ENCODE peak calls at places on chromosomes 13 and 19, in eight cellular contexts. One of them, this sample, is unnamed.

GRCh38 chr13:113915012-113915763 is 51.3 kb upstream of the GAS6 start:
- DNase-seq in cardiac fibroblast: no peak
- DNase-seq in cardiac muscle cell: no peak
- DNase-seq in IMR-90: no peak
- DNase-seq in left ventricle myocardium inferior: no peak
- DNase-seq in breast epithelium: peak
- DNase-seq in PC-3: no peak
- DNase-seq in HepG2: no peak
- DNase-seq in this sample: no peak

GRCh38 chr19:38816131-38816750 is 3.5 kb upstream of the LGALS4 start:
- DNase-seq in HepG2: no peak
- DNase-seq in PC-3: no peak
- DNase-seq in breast epithelium: no peak
- DNase-seq in left ventricle myocardium inferior: no peak
- DNase-seq in cardiac muscle cell: no peak
- DNase-seq in cardiac fibroblast: no peak
- DNase-seq in IMR-90: no peak
- DNase-seq in this sample: no peak

GRCh38 chr13:110294146-110294545 is 12.8 kb downstream of the COL4A1 start:
- DNase-seq in cardiac muscle cell: peak
- DNase-seq in breast epithelium: no peak
- DNase-seq in HepG2: no peak
- DNase-seq in left ventricle myocardium inferior: no peak
- DNase-seq in PC-3: no peak
- DNase-seq in cardiac fibroblast: peak
- DNase-seq in IMR-90: no peak
- DNase-seq in this sample: no peak

GRCh38 chr19:1068111-1069001 is 1.4 kb downstream of the ARHGAP45 start:
- DNase-seq in left ventricle myocardium inferior: peak
- DNase-seq in breast epithelium: no peak
- DNase-seq in cardiac muscle cell: no peak
- DNase-seq in PC-3: no peak
- DNase-seq in HepG2: no peak
- DNase-seq in cardiac fibroblast: no peak
- DNase-seq in IMR-90: no peak
- DNase-seq in this sample: no peak

GRCh38 chr13:47455581-47455980 is 545.5 kb downstream of the SUCLA2 start:
- DNase-seq in PC-3: peak
- DNase-seq in cardiac fibroblast: no peak
- DNase-seq in left ventricle myocardium inferior: no peak
- DNase-seq in breast epithelium: no peak
- DNase-seq in IMR-90: no peak
- DNase-seq in HepG2: no peak
- DNase-seq in cardiac muscle cell: peak
- DNase-seq in this sample: no peak

GRCh38 chr13:50104493-50104892 is 89.2 kb downstream of the KCNRG start:
- DNase-seq in cardiac fibroblast: no peak
- DNase-seq in breast epithelium: no peak
- DNase-seq in IMR-90: peak
- DNase-seq in cardiac muscle cell: no peak
- DNase-seq in PC-3: peak
- DNase-seq in left ventricle myocardium inferior: no peak
- DNase-seq in HepG2: no peak
- DNase-seq in this sample: no peak

GRCh38 chr19:879711-880438 is 13.1 kb downstream of the MED16 start:
- DNase-seq in PC-3: no peak
- DNase-seq in left ventricle myocardium inferior: no peak
- DNase-seq in cardiac muscle cell: no peak
- DNase-seq in cardiac fibroblast: no peak
- DNase-seq in HepG2: no peak
- DNase-seq in breast epithelium: no peak
- DNase-seq in IMR-90: no peak
- DNase-seq in this sample: no peak

GRCh38 chr19:6172074-6172863 is 36.8 kb downstream of the ACSBG2 start:
- DNase-seq in HepG2: no peak
- DNase-seq in IMR-90: no peak
- DNase-seq in breast epithelium: no peak
- DNase-seq in cardiac fibroblast: no peak
- DNase-seq in cardiac muscle cell: peak
- DNase-seq in left ventricle myocardium inferior: no peak
- DNase-seq in PC-3: no peak
- DNase-seq in this sample: no peak

GRCh38 chr13:20993661-20994440 is 67.5 kb downstream of the LATS2 start:
- DNase-seq in cardiac fibroblast: peak
- DNase-seq in IMR-90: peak
- DNase-seq in cardiac muscle cell: peak
- DNase-seq in breast epithelium: no peak
- DNase-seq in HepG2: no peak
- DNase-seq in left ventricle myocardium inferior: no peak
- DNase-seq in PC-3: no peak
- DNase-seq in this sample: no peak

GRCh38 chr13:106087201-106087600 is 448.3 kb downstream of the EFNB2 start:
- DNase-seq in HepG2: no peak
- DNase-seq in PC-3: no peak
- DNase-seq in cardiac fibroblast: no peak
- DNase-seq in IMR-90: no peak
- DNase-seq in cardiac muscle cell: no peak
- DNase-seq in left ventricle myocardium inferior: no peak
- DNase-seq in breast epithelium: no peak
- DNase-seq in this sample: no peak

GRCh38 chr19:6425732-6426686 is 1.4 kb upstream of the KHSRP start:
- DNase-seq in PC-3: peak
- DNase-seq in cardiac fibroblast: no peak
- DNase-seq in left ventricle myocardium inferior: no peak
- DNase-seq in cardiac muscle cell: no peak
- DNase-seq in HepG2: peak
- DNase-seq in IMR-90: no peak
- DNase-seq in breast epithelium: no peak
- DNase-seq in this sample: no peak

GRCh38 chr19:14516746-14517438 is 1.3 kb downstream of the DNAJB1 start:
- DNase-seq in left ventricle myocardium inferior: no peak
- DNase-seq in IMR-90: no peak
- DNase-seq in HepG2: no peak
- DNase-seq in PC-3: no peak
- DNase-seq in cardiac muscle cell: no peak
- DNase-seq in breast epithelium: no peak
- DNase-seq in cardiac fibroblast: no peak
- DNase-seq in this sample: no peak

GRCh38 chr19:55535579-55536350 is 1.2 kb downstream of the SBK2 start:
- DNase-seq in cardiac fibroblast: no peak
- DNase-seq in left ventricle myocardium inferior: no peak
- DNase-seq in breast epithelium: no peak
- DNase-seq in PC-3: no peak
- DNase-seq in HepG2: no peak
- DNase-seq in IMR-90: no peak
- DNase-seq in cardiac muscle cell: no peak
- DNase-seq in this sample: no peak

GRCh38 chr19:43799502-43800142 is 2.6 kb downstream of the LYPD5 start:
- DNase-seq in HepG2: no peak
- DNase-seq in left ventricle myocardium inferior: no peak
- DNase-seq in PC-3: peak
- DNase-seq in cardiac muscle cell: no peak
- DNase-seq in cardiac fibroblast: no peak
- DNase-seq in IMR-90: no peak
- DNase-seq in breast epithelium: no peak
- DNase-seq in this sample: no peak

GRCh38 chr19:38434549-38435051 is 1.1 kb downstream of the RYR1 start:
- DNase-seq in IMR-90: no peak
- DNase-seq in PC-3: no peak
- DNase-seq in HepG2: no peak
- DNase-seq in breast epithelium: no peak
- DNase-seq in cardiac fibroblast: no peak
- DNase-seq in cardiac muscle cell: no peak
- DNase-seq in left ventricle myocardium inferior: peak
- DNase-seq in this sample: no peak

GRCh38 chr13:21753117-21753729 is 82.3 kb downstream of the FGF9 start:
- DNase-seq in IMR-90: no peak
- DNase-seq in left ventricle myocardium inferior: no peak
- DNase-seq in cardiac muscle cell: no peak
- DNase-seq in breast epithelium: no peak
- DNase-seq in HepG2: no peak
- DNase-seq in cardiac fibroblast: no peak
- DNase-seq in PC-3: no peak
- DNase-seq in this sample: peak

GRCh38 chr13:23391752-23392151 is 41.8 kb downstream of the SACS start:
- DNase-seq in cardiac muscle cell: no peak
- DNase-seq in IMR-90: peak
- DNase-seq in breast epithelium: no peak
- DNase-seq in left ventricle myocardium inferior: no peak
- DNase-seq in PC-3: peak
- DNase-seq in HepG2: no peak
- DNase-seq in cardiac fibroblast: no peak
- DNase-seq in this sample: no peak

GRCh38 chr19:5364674-5365073 is 24.1 kb upstream of the PTPRS start:
- DNase-seq in IMR-90: no peak
- DNase-seq in PC-3: no peak
- DNase-seq in cardiac muscle cell: no peak
- DNase-seq in cardiac fibroblast: no peak
- DNase-seq in HepG2: no peak
- DNase-seq in breast epithelium: no peak
- DNase-seq in left ventricle myocardium inferior: no peak
- DNase-seq in this sample: no peak

GRCh38 chr13:39870197-39870746 is 214.8 kb downstream of the COG6 start:
- DNase-seq in HepG2: no peak
- DNase-seq in cardiac muscle cell: no peak
- DNase-seq in left ventricle myocardium inferior: no peak
- DNase-seq in breast epithelium: no peak
- DNase-seq in cardiac fibroblast: no peak
- DNase-seq in PC-3: no peak
- DNase-seq in IMR-90: no peak
- DNase-seq in this sample: no peak

GRCh38 chr19:10565567-10566407 is at the start of gene KRI1:
- DNase-seq in left ventricle myocardium inferior: peak
- DNase-seq in cardiac fibroblast: peak
- DNase-seq in cardiac muscle cell: peak
- DNase-seq in PC-3: peak
- DNase-seq in breast epithelium: peak
- DNase-seq in IMR-90: peak
- DNase-seq in HepG2: peak
- DNase-seq in this sample: peak

GRCh38 chr13:27137759-27138158 is 33.9 kb downstream of the USP12 start:
- DNase-seq in cardiac muscle cell: no peak
- DNase-seq in left ventricle myocardium inferior: peak
- DNase-seq in HepG2: no peak
- DNase-seq in breast epithelium: no peak
- DNase-seq in cardiac fibroblast: no peak
- DNase-seq in IMR-90: no peak
- DNase-seq in PC-3: no peak
- DNase-seq in this sample: no peak

GRCh38 chr13:71864094-71864980 is 2.7 kb downstream of the DACH1 start:
- DNase-seq in PC-3: no peak
- DNase-seq in cardiac muscle cell: peak
- DNase-seq in breast epithelium: peak
- DNase-seq in left ventricle myocardium inferior: peak
- DNase-seq in cardiac fibroblast: peak
- DNase-seq in HepG2: no peak
- DNase-seq in IMR-90: no peak
- DNase-seq in this sample: no peak

GRCh38 chr13:92547256-92547655 is 679.4 kb upstream of the GPC6 start:
- DNase-seq in IMR-90: peak
- DNase-seq in cardiac fibroblast: peak
- DNase-seq in HepG2: no peak
- DNase-seq in PC-3: peak
- DNase-seq in cardiac muscle cell: peak
- DNase-seq in left ventricle myocardium inferior: no peak
- DNase-seq in breast epithelium: no peak
- DNase-seq in this sample: no peak

DNA sequence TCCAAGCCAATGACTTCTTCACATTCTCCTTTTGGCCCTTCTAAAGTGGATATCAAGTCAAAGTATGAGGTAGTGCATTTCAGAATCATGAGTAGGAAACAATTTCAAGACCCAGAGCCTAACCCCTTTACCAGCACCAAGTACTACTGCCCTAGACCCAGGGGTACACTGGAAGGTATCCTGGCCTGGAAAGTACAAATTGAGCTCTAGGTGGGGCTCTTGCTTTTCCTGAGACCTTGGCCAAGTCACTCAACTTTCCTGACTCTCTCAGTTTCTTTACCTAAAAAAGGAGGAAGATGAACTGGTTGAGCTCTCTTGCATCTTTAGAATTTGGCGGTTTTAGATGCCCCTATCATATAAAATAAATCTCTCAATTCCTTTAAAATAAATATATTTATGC is 204.7 kb downstream of the FGF14 start:
- DNase-seq in cardiac fibroblast: peak
- DNase-seq in PC-3: peak
- DNase-seq in breast epithelium: no peak
- DNase-seq in left ventricle myocardium inferior: no peak
- DNase-seq in cardiac muscle cell: no peak
- DNase-seq in IMR-90: peak
- DNase-seq in HepG2: peak
- DNase-seq in this sample: no peak
- TF ChIP-seq CTCF in cardiac fibroblast: peak
- TF ChIP-seq CTCF in PC-3: peak
- TF ChIP-seq CTCF in breast epithelium: no peak
- TF ChIP-seq CTCF in left ventricle myocardium inferior: peak
- TF ChIP-seq CTCF in cardiac muscle cell: peak
- TF ChIP-seq CTCF in IMR-90: peak
- TF ChIP-seq CTCF in HepG2: peak
- TF ChIP-seq CTCF in this sample: peak

GRCh38 chr13:97566907-97567306 is 132.9 kb downstream of the RAP2A start:
- DNase-seq in PC-3: no peak
- DNase-seq in left ventricle myocardium inferior: no peak
- DNase-seq in cardiac muscle cell: no peak
- DNase-seq in IMR-90: no peak
- DNase-seq in breast epithelium: no peak
- DNase-seq in HepG2: no peak
- DNase-seq in cardiac fibroblast: no peak
- DNase-seq in this sample: no peak
- TF ChIP-seq CTCF in PC-3: no peak
- TF ChIP-seq CTCF in left ventricle myocardium inferior: no peak
- TF ChIP-seq CTCF in cardiac muscle cell: no peak
- TF ChIP-seq CTCF in IMR-90: no peak
- TF ChIP-seq CTCF in breast epithelium: no peak
- TF ChIP-seq CTCF in HepG2: peak
- TF ChIP-seq CTCF in cardiac fibroblast: no peak
- TF ChIP-seq CTCF in this sample: no peak

GRCh38 chr13:45107539-45107938 is 12.8 kb upstream of the GTF2F2 start:
- DNase-seq in breast epithelium: no peak
- DNase-seq in cardiac fibroblast: no peak
- DNase-seq in IMR-90: no peak
- DNase-seq in PC-3: no peak
- DNase-seq in left ventricle myocardium inferior: no peak
- DNase-seq in HepG2: no peak
- DNase-seq in cardiac muscle cell: no peak
- DNase-seq in this sample: no peak
- TF ChIP-seq CTCF in breast epithelium: no peak
- TF ChIP-seq CTCF in cardiac fibroblast: no peak
- TF ChIP-seq CTCF in IMR-90: no peak
- TF ChIP-seq CTCF in PC-3: no peak
- TF ChIP-seq CTCF in left ventricle myocardium inferior: no peak
- TF ChIP-seq CTCF in HepG2: no peak
- TF ChIP-seq CTCF in cardiac muscle cell: no peak
- TF ChIP-seq CTCF in this sample: no peak

DNA sequence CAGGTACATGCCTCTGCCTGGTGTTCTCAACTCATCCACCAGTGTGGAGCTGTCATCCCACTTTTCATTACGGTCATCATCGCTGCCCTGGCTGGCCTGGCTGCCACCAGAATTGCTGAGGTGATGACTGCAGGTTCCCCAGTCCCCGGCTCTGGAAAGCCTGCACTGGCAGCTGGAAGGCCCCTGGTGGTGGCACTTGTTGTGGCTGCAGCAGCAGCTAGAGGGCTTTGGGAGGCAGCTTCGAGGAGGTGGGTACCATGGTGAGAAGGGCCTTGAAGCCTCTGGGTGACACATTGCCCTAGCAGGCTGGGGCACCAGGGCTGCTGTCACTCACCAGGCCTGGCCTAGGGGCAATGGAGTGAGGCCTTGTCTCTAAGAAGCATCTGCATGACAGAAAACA is 25.3 kb upstream of the ZNF14 start:
- DNase-seq in breast epithelium: no peak
- DNase-seq in IMR-90: no peak
- DNase-seq in HepG2: no peak
- DNase-seq in cardiac fibroblast: no peak
- DNase-seq in left ventricle myocardium inferior: no peak
- DNase-seq in cardiac muscle cell: no peak
- DNase-seq in PC-3: no peak
- DNase-seq in this sample: no peak
- TF ChIP-seq CTCF in breast epithelium: no peak
- TF ChIP-seq CTCF in IMR-90: no peak
- TF ChIP-seq CTCF in HepG2: peak
- TF ChIP-seq CTCF in cardiac fibroblast: no peak
- TF ChIP-seq CTCF in left ventricle myocardium inferior: no peak
- TF ChIP-seq CTCF in cardiac muscle cell: no peak
- TF ChIP-seq CTCF in PC-3: no peak
- TF ChIP-seq CTCF in this sample: no peak

This sample was measured in LNCaP clone FGC.